ENCODE peak calls at places on chromosome 18, in nine cellular contexts. One of them, this sample, is unnamed.

GRCh38 chr18:23842305-23842704 is 153.1 kb downstream of the LAMA3 start:
- DNase-seq in foreskin keratinocyte: no peak
- DNase-seq in esophagus squamous epithelium: no peak
- DNase-seq in endothelial cell: no peak
- DNase-seq in hepatocyte: no peak
- DNase-seq in neural progenitor cell: no peak
- DNase-seq in lung: no peak
- DNase-seq in neural crest cell: no peak
- DNase-seq in psoas muscle: no peak
- DNase-seq in this sample: no peak

GRCh38 chr18:77397056-77397455 is 147.4 kb downstream of the GALR1 start:
- DNase-seq in foreskin keratinocyte: no peak
- DNase-seq in esophagus squamous epithelium: no peak
- DNase-seq in endothelial cell: no peak
- DNase-seq in hepatocyte: no peak
- DNase-seq in neural progenitor cell: no peak
- DNase-seq in lung: no peak
- DNase-seq in neural crest cell: no peak
- DNase-seq in psoas muscle: no peak
- DNase-seq in this sample: no peak

GRCh38 chr18:23529597-23529996 is 26.3 kb downstream of the RMC1 start:
- DNase-seq in foreskin keratinocyte: peak; percentile 89
- DNase-seq in esophagus squamous epithelium: no peak
- DNase-seq in endothelial cell: no peak
- DNase-seq in hepatocyte: peak; percentile 40
- DNase-seq in neural progenitor cell: no peak
- DNase-seq in lung: no peak
- DNase-seq in neural crest cell: no peak
- DNase-seq in psoas muscle: no peak
- DNase-seq in this sample: no peak

GRCh38 chr18:9952633-9953416 is 39.0 kb downstream of the VAPA start:
- DNase-seq in foreskin keratinocyte: peak; percentile 39
- DNase-seq in esophagus squamous epithelium: no peak
- DNase-seq in endothelial cell: no peak
- DNase-seq in hepatocyte: no peak
- DNase-seq in neural progenitor cell: no peak
- DNase-seq in lung: no peak
- DNase-seq in neural crest cell: no peak
- DNase-seq in psoas muscle: no peak
- DNase-seq in this sample: no peak

GRCh38 chr18:20971886-20972267 is 139.7 kb downstream of the ROCK1 start:
- DNase-seq in foreskin keratinocyte: peak; percentile 16
- DNase-seq in esophagus squamous epithelium: no peak
- DNase-seq in endothelial cell: peak; percentile 31
- DNase-seq in hepatocyte: peak; percentile 10
- DNase-seq in neural progenitor cell: peak; percentile 6
- DNase-seq in lung: no peak
- DNase-seq in neural crest cell: no peak
- DNase-seq in psoas muscle: no peak
- DNase-seq in this sample: no peak

GRCh38 chr18:23779696-23780303 is 90.5 kb downstream of the LAMA3 start:
- DNase-seq in foreskin keratinocyte: peak; percentile 13
- DNase-seq in esophagus squamous epithelium: no peak
- DNase-seq in endothelial cell: no peak
- DNase-seq in hepatocyte: peak; percentile 32
- DNase-seq in neural progenitor cell: no peak
- DNase-seq in lung: no peak
- DNase-seq in neural crest cell: no peak
- DNase-seq in psoas muscle: no peak
- DNase-seq in this sample: no peak

GRCh38 chr18:31977270-31977872 is 34.4 kb upstream of the TRAPPC8 start:
- DNase-seq in foreskin keratinocyte: peak; percentile 13
- DNase-seq in esophagus squamous epithelium: no peak
- DNase-seq in endothelial cell: peak; percentile 37
- DNase-seq in hepatocyte: peak; percentile 78
- DNase-seq in neural progenitor cell: peak; percentile 85
- DNase-seq in lung: no peak
- DNase-seq in neural crest cell: peak; percentile 58
- DNase-seq in psoas muscle: no peak
- DNase-seq in this sample: no peak

GRCh38 chr18:7032537-7032936 is 85.1 kb downstream of the LAMA1 start:
- DNase-seq in foreskin keratinocyte: no peak
- DNase-seq in esophagus squamous epithelium: no peak
- DNase-seq in endothelial cell: no peak
- DNase-seq in hepatocyte: no peak
- DNase-seq in neural progenitor cell: no peak
- DNase-seq in lung: no peak
- DNase-seq in neural crest cell: no peak
- DNase-seq in psoas muscle: no peak
- DNase-seq in this sample: no peak

GRCh38 chr18:54828290-54828871 is at the start of gene RAB27B:
- DNase-seq in foreskin keratinocyte: peak; percentile 94
- DNase-seq in esophagus squamous epithelium: peak; percentile 11
- DNase-seq in endothelial cell: peak; percentile 65
- DNase-seq in hepatocyte: peak; percentile 87
- DNase-seq in neural progenitor cell: peak; percentile 90
- DNase-seq in lung: peak; percentile 85
- DNase-seq in neural crest cell: peak; percentile 48
- DNase-seq in psoas muscle: peak; percentile 33
- DNase-seq in this sample: peak; percentile 47

GRCh38 chr18:63975632-63976031 is 5.8 kb downstream of the SERPINB8 start:
- DNase-seq in foreskin keratinocyte: no peak
- DNase-seq in esophagus squamous epithelium: no peak
- DNase-seq in endothelial cell: no peak
- DNase-seq in hepatocyte: no peak
- DNase-seq in neural progenitor cell: no peak
- DNase-seq in lung: no peak
- DNase-seq in neural crest cell: no peak
- DNase-seq in psoas muscle: no peak
- DNase-seq in this sample: no peak

GRCh38 chr18:8951491-8951890 is 151.0 kb upstream of the NDUFV2 start:
- DNase-seq in foreskin keratinocyte: peak; percentile 33
- DNase-seq in esophagus squamous epithelium: no peak
- DNase-seq in endothelial cell: no peak
- DNase-seq in hepatocyte: no peak
- DNase-seq in neural progenitor cell: no peak
- DNase-seq in lung: no peak
- DNase-seq in neural crest cell: no peak
- DNase-seq in psoas muscle: no peak
- DNase-seq in this sample: no peak

GRCh38 chr18:75809392-75809791 is 381.9 kb upstream of the SMIM21 start:
- DNase-seq in foreskin keratinocyte: no peak
- DNase-seq in esophagus squamous epithelium: no peak
- DNase-seq in endothelial cell: no peak
- DNase-seq in hepatocyte: no peak
- DNase-seq in neural progenitor cell: no peak
- DNase-seq in lung: no peak
- DNase-seq in neural crest cell: no peak
- DNase-seq in psoas muscle: no peak
- DNase-seq in this sample: no peak

GRCh38 chr18:28175047-28175929 is 1.6 kb downstream of the CDH2 start:
- DNase-seq in foreskin keratinocyte: no peak
- DNase-seq in esophagus squamous epithelium: no peak
- DNase-seq in endothelial cell: peak; percentile 74
- DNase-seq in hepatocyte: peak; percentile 82
- DNase-seq in neural progenitor cell: peak; percentile 88
- DNase-seq in lung: no peak
- DNase-seq in neural crest cell: peak; percentile 60
- DNase-seq in psoas muscle: peak; percentile 16
- DNase-seq in this sample: no peak

DNA sequence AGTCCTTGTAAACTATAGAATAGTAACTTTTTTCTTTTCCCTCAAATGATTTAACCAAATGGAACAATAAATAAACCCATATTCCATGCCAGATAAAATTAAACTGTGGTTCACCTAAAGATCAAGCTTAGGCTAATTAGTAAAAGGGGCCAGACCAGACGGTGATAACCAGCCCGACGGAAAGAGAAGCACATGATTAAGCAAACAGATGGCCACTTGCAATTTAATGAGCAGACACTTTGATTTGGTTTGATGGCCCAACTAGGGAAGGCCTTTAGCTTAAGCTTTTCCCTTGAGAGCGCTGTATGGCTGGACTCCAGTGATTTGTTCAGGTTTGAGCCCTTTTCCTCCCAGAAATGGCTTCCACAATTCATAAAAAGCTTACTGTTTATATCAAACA is 39.3 kb upstream of the ZNF397 start:
- DNase-seq in foreskin keratinocyte: no peak
- DNase-seq in esophagus squamous epithelium: no peak
- DNase-seq in endothelial cell: no peak
- DNase-seq in hepatocyte: no peak
- DNase-seq in neural progenitor cell: no peak
- DNase-seq in lung: no peak
- DNase-seq in neural crest cell: no peak
- DNase-seq in psoas muscle: no peak
- DNase-seq in this sample: peak; percentile 37
- TF ChIP-seq CTCF in foreskin keratinocyte: no peak
- TF ChIP-seq CTCF in esophagus squamous epithelium: no peak
- TF ChIP-seq CTCF in endothelial cell: no peak
- TF ChIP-seq CTCF in hepatocyte: no peak
- TF ChIP-seq CTCF in neural progenitor cell: no peak
- TF ChIP-seq CTCF in lung: no peak
- TF ChIP-seq CTCF in neural crest cell: no peak
- TF ChIP-seq CTCF in psoas muscle: no peak
- TF ChIP-seq CTCF in this sample: no peak

GRCh38 chr18:50986360-50987087 is 18.7 kb downstream of the ELAC1 start:
- DNase-seq in foreskin keratinocyte: peak; percentile 64
- DNase-seq in esophagus squamous epithelium: no peak
- DNase-seq in endothelial cell: no peak
- DNase-seq in hepatocyte: no peak
- DNase-seq in neural progenitor cell: no peak
- DNase-seq in lung: no peak
- DNase-seq in neural crest cell: no peak
- DNase-seq in psoas muscle: no peak
- DNase-seq in this sample: no peak

GRCh38 chr18:50987261-50987660 is 19.4 kb downstream of the ELAC1 start:
- DNase-seq in foreskin keratinocyte: no peak
- DNase-seq in esophagus squamous epithelium: no peak
- DNase-seq in endothelial cell: no peak
- DNase-seq in hepatocyte: no peak
- DNase-seq in neural progenitor cell: no peak
- DNase-seq in lung: no peak
- DNase-seq in neural crest cell: no peak
- DNase-seq in psoas muscle: no peak
- DNase-seq in this sample: no peak

GRCh38 chr18:50982086-50982801 is 14.4 kb downstream of the ELAC1 start:
- DNase-seq in foreskin keratinocyte: no peak
- DNase-seq in esophagus squamous epithelium: no peak
- DNase-seq in endothelial cell: no peak
- DNase-seq in hepatocyte: no peak
- DNase-seq in neural progenitor cell: no peak
- DNase-seq in lung: no peak
- DNase-seq in neural crest cell: no peak
- DNase-seq in psoas muscle: no peak
- DNase-seq in this sample: no peak

GRCh38 chr18:50981381-50981780 is 13.5 kb downstream of the ELAC1 start:
- DNase-seq in foreskin keratinocyte: peak; percentile 34
- DNase-seq in esophagus squamous epithelium: no peak
- DNase-seq in endothelial cell: no peak
- DNase-seq in hepatocyte: no peak
- DNase-seq in neural progenitor cell: no peak
- DNase-seq in lung: no peak
- DNase-seq in neural crest cell: no peak
- DNase-seq in psoas muscle: no peak
- DNase-seq in this sample: no peak

GRCh38 chr18:50982802-50983179 is 15.0 kb downstream of the ELAC1 start:
- DNase-seq in foreskin keratinocyte: no peak
- DNase-seq in esophagus squamous epithelium: no peak
- DNase-seq in endothelial cell: no peak
- DNase-seq in hepatocyte: no peak
- DNase-seq in neural progenitor cell: no peak
- DNase-seq in lung: no peak
- DNase-seq in neural crest cell: no peak
- DNase-seq in psoas muscle: no peak
- DNase-seq in this sample: no peak
- TF ChIP-seq CTCF in foreskin keratinocyte: peak; percentile 36
- TF ChIP-seq CTCF in esophagus squamous epithelium: no peak
- TF ChIP-seq CTCF in endothelial cell: peak; percentile 25
- TF ChIP-seq CTCF in hepatocyte: no peak
- TF ChIP-seq CTCF in neural progenitor cell: no peak
- TF ChIP-seq CTCF in lung: no peak
- TF ChIP-seq CTCF in neural crest cell: no peak
- TF ChIP-seq CTCF in psoas muscle: no peak
- TF ChIP-seq CTCF in this sample: no peak

DNA sequence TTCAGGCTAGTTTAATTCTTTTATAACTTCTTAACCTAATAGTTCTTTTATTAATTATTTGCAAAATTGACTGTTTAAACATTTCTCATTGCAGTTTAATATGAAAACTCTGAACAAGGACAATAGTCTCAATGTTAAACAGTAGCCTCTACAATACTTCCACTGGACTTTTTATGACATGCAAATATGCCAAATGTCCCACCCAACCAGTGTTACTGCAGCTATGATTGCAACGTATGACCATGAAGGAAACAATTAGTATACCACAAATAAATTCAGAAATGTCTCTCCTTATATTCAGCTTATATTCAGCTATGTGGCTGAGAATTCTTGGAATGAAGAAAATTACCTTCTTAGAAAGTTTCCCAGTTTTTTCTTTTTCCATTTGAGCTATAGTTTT is 688.6 kb downstream of the DCC start:
- DNase-seq in foreskin keratinocyte: no peak
- DNase-seq in esophagus squamous epithelium: no peak
- DNase-seq in endothelial cell: no peak
- DNase-seq in hepatocyte: no peak
- DNase-seq in neural progenitor cell: no peak
- DNase-seq in lung: no peak
- DNase-seq in neural crest cell: no peak
- DNase-seq in psoas muscle: no peak
- DNase-seq in this sample: no peak
- TF ChIP-seq CTCF in foreskin keratinocyte: no peak
- TF ChIP-seq CTCF in esophagus squamous epithelium: no peak
- TF ChIP-seq CTCF in endothelial cell: no peak
- TF ChIP-seq CTCF in hepatocyte: no peak
- TF ChIP-seq CTCF in neural progenitor cell: no peak
- TF ChIP-seq CTCF in lung: no peak
- TF ChIP-seq CTCF in neural crest cell: no peak
- TF ChIP-seq CTCF in psoas muscle: no peak
- TF ChIP-seq CTCF in this sample: no peak

GRCh38 chr18:62399781-62400308 is 74.7 kb downstream of the TNFRSF11A start:
- DNase-seq in foreskin keratinocyte: no peak
- DNase-seq in esophagus squamous epithelium: no peak
- DNase-seq in endothelial cell: peak; percentile 27
- DNase-seq in hepatocyte: peak; percentile 62
- DNase-seq in neural progenitor cell: peak; percentile 57
- DNase-seq in lung: no peak
- DNase-seq in neural crest cell: no peak
- DNase-seq in psoas muscle: no peak
- DNase-seq in this sample: no peak
- TF ChIP-seq CTCF in foreskin keratinocyte: peak; percentile 36
- TF ChIP-seq CTCF in esophagus squamous epithelium: no peak
- TF ChIP-seq CTCF in endothelial cell: peak; percentile 24
- TF ChIP-seq CTCF in hepatocyte: peak; percentile 33
- TF ChIP-seq CTCF in neural progenitor cell: peak; percentile 51
- TF ChIP-seq CTCF in lung: no peak
- TF ChIP-seq CTCF in neural crest cell: peak; percentile 45
- TF ChIP-seq CTCF in psoas muscle: no peak
- TF ChIP-seq CTCF in this sample: peak; percentile 31

GRCh38 chr18:2935438-2936192 is 77.3 kb downstream of the LPIN2 start:
- DNase-seq in foreskin keratinocyte: no peak
- DNase-seq in esophagus squamous epithelium: no peak
- DNase-seq in endothelial cell: no peak
- DNase-seq in hepatocyte: no peak
- DNase-seq in neural progenitor cell: no peak
- DNase-seq in lung: no peak
- DNase-seq in neural crest cell: no peak
- DNase-seq in psoas muscle: no peak
- DNase-seq in this sample: no peak
- TF ChIP-seq CTCF in foreskin keratinocyte: no peak
- TF ChIP-seq CTCF in esophagus squamous epithelium: no peak
- TF ChIP-seq CTCF in endothelial cell: no peak
- TF ChIP-seq CTCF in hepatocyte: no peak
- TF ChIP-seq CTCF in neural progenitor cell: no peak
- TF ChIP-seq CTCF in lung: no peak
- TF ChIP-seq CTCF in neural crest cell: no peak
- TF ChIP-seq CTCF in psoas muscle: no peak
- TF ChIP-seq CTCF in this sample: no peak

This sample was measured in D721Med.